ENCODE peak calls at places on chromosomes 2 and 18, in four cellular contexts. Y, W, R and A are unnamed samples.
A peak's percentile ranks its signal among the peaks of the same experiment; 100 is the strongest.

GRCh38 chr2:232480201-232481190 is 7.1 kb downstream of the ECEL1 start:
- DNase-seq in W (no peak), R (no peak), Y (no peak), A (no peak)

GRCh38 chr2:33477473-33478468 is 1.3 kb downstream of the RASGRP3 start:
- DNase-seq in W (no peak), R (no peak), Y (no peak), A (no peak)

GRCh38 chr2:225742487-225742886 is 343.0 kb downstream of the NYAP2 start:
- DNase-seq in W (no peak), Y (no peak), R (no peak), A (no peak)

GRCh38 chr2:170917219-170917851 is 11.7 kb upstream of the GORASP2 start:
- DNase-seq in Y (no peak), W (no peak), R (no peak), A (no peak)

GRCh38 chr2:95091885-95092555 is 29.6 kb downstream of the MRPS5 start:
- DNase-seq in W (no peak), Y (no peak), R (no peak), A (no peak)

GRCh38 chr2:100895934-100896685 is 76.2 kb downstream of the NPAS2 start:
- DNase-seq in W (no peak), R (no peak), Y (no peak), A (no peak)

GRCh38 chr18:12053312-12053711 is 40.3 kb upstream of the ANKRD62 start:
- DNase-seq in W (no peak), Y (no peak), R (no peak), A (no peak)

GRCh38 chr2:36450466-36451196 is 95.1 kb downstream of the CRIM1 start:
- DNase-seq in W (no peak), Y (peak; percentile 37), R (no peak), A (no peak)

GRCh38 chr18:31648966-31649429 is 35.4 kb downstream of the B4GALT6 start:
- DNase-seq in W (peak; percentile 85), R (no peak), Y (peak; percentile 13), A (no peak)

GRCh38 chr2:161199885-161200284 is 39.7 kb downstream of the TANK start:
- DNase-seq in R (no peak), Y (no peak), W (no peak), A (no peak)

GRCh38 chr2:71299507-71299906 is 32.1 kb upstream of the ZNF638 start:
- DNase-seq in W (no peak), Y (peak; percentile 40), R (no peak), A (no peak)

GRCh38 chr18:5779922-5780321 is 115.4 kb downstream of the TMEM200C start:
- DNase-seq in W (no peak), Y (no peak), R (no peak), A (no peak)

GRCh38 chr2:127611076-127611925 is 34.7 kb upstream of the GPR17 start:
- DNase-seq in Y (no peak), W (no peak), R (no peak), A (no peak)

GRCh38 chr2:179440642-179441251 is 176.1 kb upstream of the SESTD1 start:
- DNase-seq in W (no peak), R (no peak), Y (peak; percentile 34), A (no peak)

GRCh38 chr2:11365096-11365856 is 20.8 kb upstream of the ROCK2 start:
- DNase-seq in Y (peak; percentile 93), R (no peak), W (no peak), A (no peak)

GRCh38 chr2:206112108-206112507 is 26.1 kb upstream of the INO80D start:
- DNase-seq in Y (no peak), W (no peak), R (no peak), A (no peak)

GRCh38 chr2:206116278-206116677 is 30.3 kb upstream of the INO80D start:
- DNase-seq in Y (no peak), W (no peak), R (no peak), A (no peak)

GRCh38 chr2:206113148-206113547 is 27.2 kb upstream of the INO80D start:
- DNase-seq in W (no peak), R (no peak), Y (no peak), A (no peak)

GRCh38 chr2:206115026-206115578 is 29.1 kb upstream of the INO80D start:
- DNase-seq in R (no peak), Y (peak; percentile 20), W (no peak), A (no peak)
- TF ChIP-seq SUZ12 in R (no peak), Y (no peak), W (no peak), A (no peak)

DNA sequence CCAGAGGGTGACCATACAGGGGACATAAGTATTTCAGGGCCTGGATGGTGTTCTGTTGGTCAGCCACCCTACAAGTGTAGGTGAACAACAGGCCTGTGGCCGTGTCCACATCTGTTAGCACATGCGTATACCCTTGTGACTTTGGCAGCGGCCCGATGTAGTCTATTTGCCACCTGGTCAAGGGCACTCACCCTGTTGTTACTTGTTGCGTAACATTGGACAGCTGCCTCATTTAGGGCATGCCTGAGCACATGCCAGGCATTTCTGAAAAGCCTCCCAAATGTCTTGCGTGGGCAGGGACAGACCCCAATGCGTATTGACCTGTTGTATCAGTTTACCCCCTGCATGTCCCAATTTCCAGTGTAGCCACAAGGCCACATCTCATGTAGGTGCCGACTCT is 235.0 kb downstream of the MBD5 start:
- DNase-seq in R (no peak), W (no peak), Y (no peak), A (no peak)
- H3K4me1 ChIP-seq in R (no peaks in the 10 kb centered on the region), W (no peaks in the 10 kb centered on the region), Y (peaks cover 9% of the 10 kb centered on the region), A (no peaks in the 10 kb centered on the region)

GRCh38 chr2:237688081-237688480 is 60.7 kb downstream of the LRRFIP1 start:
- DNase-seq in Y (no peak), W (no peak), R (no peak), A (no peak)

GRCh38 chr2:237685408-237685807 is 58.0 kb downstream of the LRRFIP1 start:
- DNase-seq in R (no peak), W (no peak), Y (peak; percentile 66), A (no peak)

GRCh38 chr2:237689569-237690131 is 62.3 kb downstream of the LRRFIP1 start:
- DNase-seq in W (no peak), Y (no peak), R (no peak), A (no peak)

GRCh38 chr2:237687666-237688065 is 60.3 kb downstream of the LRRFIP1 start:
- DNase-seq in Y (peak; percentile 90), W (no peak), R (no peak), A (no peak)

DNA sequence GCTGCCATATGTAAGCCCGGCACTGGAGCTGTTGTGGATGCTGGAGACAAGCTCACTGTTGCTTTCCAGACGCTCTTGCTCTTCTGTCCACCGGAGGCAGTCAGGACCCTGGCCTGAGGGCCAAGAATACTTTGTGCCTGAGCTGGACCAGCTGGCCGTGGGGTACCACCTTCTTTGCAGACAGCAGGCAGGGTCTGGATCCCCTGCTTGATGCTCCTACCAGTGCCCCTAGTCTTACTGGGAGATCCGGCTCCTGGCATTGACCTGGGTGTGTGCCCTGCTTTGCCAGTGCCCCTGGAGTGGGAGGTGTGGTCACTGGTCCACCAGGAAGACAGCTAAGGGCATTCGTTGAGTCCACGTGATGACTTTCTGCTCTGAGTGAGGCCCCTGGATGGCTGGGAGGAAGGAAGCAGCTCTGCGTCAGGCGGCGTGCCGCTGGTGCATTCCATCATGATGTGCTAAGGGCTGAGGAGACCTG is 59.3 kb downstream of the LRRFIP1 start:
- DNase-seq in R (no peak), W (no peak), Y (peak; percentile 35), A (no peak)
- TF ChIP-seq SUZ12 in R (no peak), W (no peak), Y (no peak), A (no peak)

GRCh38 chr18:25826377-25826776 is 264.0 kb downstream of the SS18 start:
- DNase-seq in R (no peak), W (no peak), Y (no peak), A (no peak)

GRCh38 chr18:25830787-25831186 is 259.6 kb downstream of the SS18 start:
- DNase-seq in W (no peak), Y (peak; percentile 2), R (no peak), A (no peak)

GRCh38 chr18:25826823-25827617 is 263.4 kb downstream of the SS18 start:
- DNase-seq in Y (peak; percentile 58), R (no peak), W (no peak), A (no peak)

GRCh38 chr18:25827961-25828561 is 262.4 kb downstream of the SS18 start:
- DNase-seq in Y (peak; percentile 56), R (no peak), W (no peak), A (no peak)

DNA sequence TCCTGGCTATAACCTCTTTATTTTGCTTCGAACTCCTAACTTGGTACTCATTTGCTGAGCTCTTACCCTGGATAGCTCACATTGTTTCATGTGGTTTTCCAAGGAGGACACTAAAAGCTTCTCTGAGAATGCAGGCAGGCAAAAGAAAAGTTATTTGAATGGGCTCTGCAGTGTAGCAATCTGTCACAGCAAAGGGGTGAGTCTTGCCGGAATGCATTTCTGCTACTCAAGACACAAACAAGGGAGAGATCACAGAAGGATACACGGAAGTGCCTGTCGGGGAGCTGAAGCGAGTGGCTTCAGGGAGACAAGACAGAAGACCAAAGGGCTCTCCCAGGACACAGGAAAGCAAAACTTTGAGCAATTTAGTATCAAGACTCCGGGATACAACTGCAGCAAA is 265.3 kb downstream of the SS18 start:
- DNase-seq in R (no peak), Y (no peak), W (no peak), A (no peak)
- H3K4me1 ChIP-seq in R (no peaks in the 10 kb centered on the region), Y (peaks cover 15% of the 10 kb centered on the region), W (no peaks in the 10 kb centered on the region), A (no peaks in the 10 kb centered on the region)

DNA sequence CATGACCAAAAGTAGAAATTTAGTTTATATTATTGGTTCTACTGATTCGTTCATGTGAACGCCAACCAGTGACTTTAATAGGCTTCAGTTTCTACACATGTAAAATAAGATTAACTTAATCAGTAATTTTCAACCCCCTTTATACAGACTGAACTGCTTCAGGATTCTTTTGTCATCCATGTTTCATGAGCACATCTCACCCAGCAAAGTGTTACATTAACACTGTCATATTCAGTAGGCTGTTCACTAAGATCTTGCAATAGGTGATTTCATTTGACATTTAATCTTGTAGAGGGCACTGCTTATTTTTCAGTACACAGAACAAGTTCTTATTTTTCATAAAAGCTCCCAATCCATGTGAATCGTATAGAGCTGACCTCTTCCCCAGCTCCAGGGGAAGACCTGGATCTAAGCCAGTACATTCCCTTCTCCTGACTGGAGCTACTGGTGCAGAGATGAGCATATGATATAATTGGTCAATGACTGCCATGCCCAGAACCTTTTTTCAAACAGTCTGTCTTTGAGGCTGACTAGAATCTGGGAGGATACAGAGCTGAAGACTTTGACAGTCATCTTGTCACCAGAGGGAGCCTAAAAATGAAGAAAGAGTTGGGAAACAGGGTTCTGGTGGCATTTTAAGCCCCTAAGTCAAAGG is 72.2 kb upstream of the CHRNA1 start:
- DNase-seq in Y (no peak), W (no peak), R (no peak), A (no peak)
- TF ChIP-seq SUZ12 in Y (no peak), W (no peak), R (no peak), A (no peak)

DNA sequence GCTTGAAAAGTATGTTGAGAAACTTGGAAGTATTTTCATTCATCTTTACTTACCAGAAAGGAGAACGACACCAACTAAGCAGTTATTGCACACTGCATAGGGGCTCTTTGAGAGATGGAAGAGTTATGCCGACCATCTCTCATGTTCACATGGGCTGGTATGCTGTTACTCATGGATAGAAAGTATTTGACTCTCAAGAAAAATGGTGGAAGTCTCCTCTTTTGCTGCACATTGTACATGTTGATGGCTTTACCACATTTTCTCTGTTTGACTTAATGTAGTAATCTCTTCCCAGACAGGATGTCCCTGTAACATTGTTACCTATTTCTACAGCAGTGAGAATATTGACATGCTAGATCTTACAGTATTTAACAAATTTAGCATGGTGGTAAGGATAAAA is 23.2 kb downstream of the CAB39 start:
- DNase-seq in Y (no peak), W (no peak), R (no peak), A (no peak)
- H3K4me1 ChIP-seq in Y (peaks cover 50% of the 10 kb centered on the region), W (peaks cover 23% of the 10 kb centered on the region), R (peaks cover 8% of the 10 kb centered on the region), A (no peaks in the 10 kb centered on the region)

GRCh38 chr18:62018034-62018760 is 125.4 kb upstream of the RNF152 start:
- DNase-seq in R (no peak), W (no peak), Y (no peak), A (no peak)
- TF ChIP-seq SUZ12 in R (no peak), W (no peak), Y (no peak), A (no peak)